ENCODE peak calls at places on chromosomes 12 and 14, in six cellular contexts. Z is adrenal gland, V is testis, G is ovary, C is heart left ventricle, M is HCT116. W is an unnamed sample.

GRCh38 chr14:68890173-68890931 is 88.8 kb downstream of the ACTN1 start:
- DNase-seq in Z (no peak), V (no peak), G (no peak), C (no peak), M (no peak), W (no peak)

GRCh38 chr12:116398193-116398592 is 120.7 kb upstream of the MED13L start:
- DNase-seq in Z (no peak), V (no peak), G (no peak), C (no peak), M (no peak), W (no peak)

GRCh38 chr14:39033371-39033770 is 69.7 kb downstream of the SEC23A start:
- DNase-seq in Z (no peak), V (no peak), G (no peak), C (no peak), M (no peak), W (no peak)

GRCh38 chr14:37597538-37598084 is 2.2 kb downstream of the TTC6 start:
- DNase-seq in Z (no peak), V (peak; percentile 30), G (no peak), C (no peak), M (no peak), W (no peak)

GRCh38 chr12:106919910-106920544 is 35.7 kb upstream of the TMEM263 start:
- DNase-seq in Z (no peak), V (peak; percentile 24), G (peak; percentile 24), C (no peak), M (peak; percentile 34), W (no peak)

GRCh38 chr14:105742531-105742848 is 216.1 kb downstream of the TMEM121 start:
- DNase-seq in Z (no peak), V (no peak), G (no peak), C (no peak), M (no peak), W (no peak)

GRCh38 chr14:105536691-105537579 is 10.6 kb downstream of the TMEM121 start:
- DNase-seq in Z (no peak), V (no peak), G (no peak), C (no peak), M (no peak), W (no peak)

GRCh38 chr14:75531256-75531655 is 9.0 kb downstream of the BATF start:
- DNase-seq in Z (no peak), V (no peak), G (no peak), C (no peak), M (no peak), W (no peak)

DNA sequence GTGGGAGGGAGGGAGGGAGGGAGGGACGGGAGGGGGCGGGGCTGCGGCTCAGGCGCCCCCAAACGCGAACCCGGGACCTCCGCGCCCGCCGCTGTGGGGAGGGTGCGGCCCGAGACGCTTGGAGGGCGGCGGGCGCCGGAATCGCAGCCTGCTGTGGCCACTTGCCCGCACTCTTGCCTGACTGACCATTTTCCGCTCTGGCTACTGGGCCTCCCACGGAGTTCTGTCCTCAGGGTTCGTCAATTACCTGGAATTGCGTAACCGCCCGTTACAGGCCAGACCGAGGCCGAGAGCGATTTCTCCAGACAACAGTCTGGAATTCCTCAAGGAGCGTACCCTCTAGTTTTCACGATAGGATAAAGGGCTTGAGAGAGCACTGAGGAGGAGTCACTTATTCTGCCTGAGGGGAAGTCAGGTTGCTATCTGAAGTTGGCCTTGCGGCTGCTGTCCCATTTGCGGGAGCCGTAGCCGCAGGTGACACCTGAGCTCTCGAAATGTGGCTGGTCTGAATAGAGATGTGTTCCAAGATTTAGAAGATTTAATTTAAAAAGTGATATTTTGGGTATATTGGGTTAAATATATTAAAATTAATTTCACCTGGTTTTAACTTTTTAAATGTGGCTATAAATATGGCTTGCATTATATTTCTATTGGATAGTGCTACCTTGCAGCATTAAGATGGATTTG is 446 bp upstream of the ZNF641 start:
- DNase-seq in Z (peak; percentile 88), V (peak; percentile 83), G (peak; percentile 85), C (no peak), M (peak; percentile 40), W (peak; percentile 90)
- TF ChIP-seq POLR2A in Z (peak; percentile 64), V (no peak), G (peak; percentile 4), C (no peak), M (peak; percentile 36), W (no peak)

DNA sequence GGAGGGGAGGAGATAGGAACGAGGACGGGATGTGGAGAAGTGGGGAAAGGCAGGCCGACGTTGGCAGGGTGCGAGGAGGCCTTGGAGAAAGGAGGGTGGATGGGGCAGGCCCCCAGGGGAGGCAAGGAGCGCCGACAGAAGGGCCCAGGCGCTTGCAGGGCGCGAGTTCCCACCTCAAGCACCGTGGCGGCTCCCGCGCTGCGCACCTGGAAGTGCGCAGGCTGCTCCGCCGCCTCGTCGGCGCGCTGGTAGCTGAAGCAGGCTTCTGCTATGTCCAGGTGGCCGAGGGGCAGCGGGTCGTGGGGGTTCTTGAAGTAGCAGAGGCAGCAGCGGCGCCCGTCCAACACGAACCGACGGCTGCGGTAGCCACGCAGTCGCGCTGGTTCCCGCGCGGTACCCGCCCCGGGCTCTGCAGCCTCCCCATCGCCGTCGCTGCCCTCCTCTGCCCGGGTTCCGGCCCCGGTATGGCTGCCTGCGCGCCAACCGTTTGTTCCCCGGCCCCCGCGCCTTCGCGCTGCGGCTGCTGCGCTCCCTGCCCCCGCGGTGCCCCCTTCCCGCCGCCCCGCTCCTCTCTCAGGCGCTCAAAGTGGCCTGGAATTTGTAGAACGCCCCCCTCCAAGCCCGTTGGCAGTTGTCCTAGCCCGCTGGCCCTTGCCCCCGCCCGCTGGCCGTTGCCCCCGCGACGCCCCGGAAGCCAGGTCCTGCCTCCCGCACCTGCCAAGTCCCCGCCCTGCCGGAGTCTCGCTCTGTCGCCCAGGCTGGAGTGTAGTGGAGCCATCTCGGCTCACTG is 1.1 kb upstream of the ACTR6 start:
- DNase-seq in Z (peak; percentile 84), V (peak; percentile 82), G (peak; percentile 63), C (peak; percentile 58), M (peak; percentile 52), W (peak; percentile 32)
- TF ChIP-seq POLR2A in Z (no peak), V (no peak), G (no peak), C (no peak), M (no peak), W (no peak)

GRCh38 chr14:91413547-91414474 is 3.8 kb downstream of the CCDC88C start:
- DNase-seq in Z (no peak), V (no peak), G (no peak), C (no peak), M (no peak), W (no peak)
- TF ChIP-seq POLR2A in Z (no peak), V (no peak), G (no peak), C (no peak), M (no peak), W (no peak)

GRCh38 chr14:50007123-50007903 is 109.1 kb downstream of the VCPKMT start:
- DNase-seq in Z (no peak), V (no peak), G (no peak), C (no peak), M (no peak), W (no peak)
- TF ChIP-seq POLR2A in Z (no peak), V (no peak), G (no peak), C (no peak), M (no peak), W (no peak)

DNA sequence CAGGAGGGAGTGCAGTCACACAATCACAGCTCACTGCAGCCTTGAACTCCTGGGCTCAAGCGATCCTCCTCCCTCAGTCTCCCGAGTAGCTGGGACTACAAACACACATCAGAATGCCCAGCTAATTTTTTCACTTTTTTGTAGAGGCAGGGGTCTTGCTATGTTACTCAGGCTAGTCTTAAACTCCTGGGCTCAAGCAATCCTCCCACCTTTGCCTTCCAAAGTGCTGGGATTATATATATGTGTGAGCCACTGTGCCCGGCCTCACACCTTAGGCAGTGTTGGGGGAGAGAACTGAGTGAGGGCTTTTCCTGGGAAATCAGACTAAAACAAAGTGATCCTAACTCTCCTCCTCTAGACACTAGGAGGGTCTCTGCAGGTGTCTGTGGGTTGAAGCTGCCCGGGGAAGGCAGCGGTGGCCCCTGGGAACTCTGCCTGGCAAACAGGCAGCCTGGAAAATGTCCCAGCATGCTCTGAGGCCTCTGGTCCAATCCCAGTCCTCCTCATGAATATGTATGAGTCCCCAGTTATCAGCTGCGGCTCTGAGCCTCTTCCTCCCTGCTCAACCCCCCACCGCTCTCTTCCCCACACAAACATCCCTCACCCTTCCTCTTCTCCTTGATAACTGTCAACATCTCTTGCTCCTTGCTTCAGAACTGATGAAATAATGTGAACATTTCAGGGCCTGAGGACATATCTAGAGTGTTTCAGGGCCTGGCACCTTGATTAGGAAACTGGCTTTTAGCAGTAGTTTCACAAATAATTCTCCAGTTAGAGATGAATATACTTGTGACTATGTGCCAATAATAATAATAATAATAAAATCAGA is 7.9 kb upstream of the NAA25 start:
- DNase-seq in Z (peak; percentile 76), V (peak; percentile 85), G (peak; percentile 55), C (peak; percentile 81), M (peak; percentile 23), W (peak; percentile 86)
- TF ChIP-seq POLR2A in Z (no peak), V (no peak), G (no peak), C (no peak), M (no peak), W (no peak)

GRCh38 chr12:49000346-49000745 is 1.2 kb upstream of the DDN start:
- DNase-seq in Z (no peak), V (no peak), G (no peak), C (no peak), M (no peak), W (no peak)

GRCh38 chr12:48998497-48999353 is 450 bp downstream of the DDN start:
- DNase-seq in Z (no peak), V (no peak), G (no peak), C (no peak), M (no peak), W (no peak)

GRCh38 chr12:48996794-48997718 is 2.1 kb downstream of the DDN start:
- DNase-seq in Z (peak; percentile 67), V (peak; percentile 89), G (peak; percentile 67), C (peak; percentile 78), M (no peak), W (peak; percentile 59)

GRCh38 chr12:48997719-48998496 is 1.3 kb downstream of the DDN start:
- DNase-seq in Z (no peak), V (no peak), G (no peak), C (no peak), M (no peak), W (peak; percentile 86)

GRCh38 chr12:48999371-49000131 is at the start of gene DDN:
- DNase-seq in Z (peak; percentile 72), V (no peak), G (no peak), C (no peak), M (peak; percentile 45), W (peak; percentile 82)
- TF ChIP-seq POLR2A in Z (no peak), V (no peak), G (no peak), C (no peak), M (peak; percentile 42), W (no peak)

DNA sequence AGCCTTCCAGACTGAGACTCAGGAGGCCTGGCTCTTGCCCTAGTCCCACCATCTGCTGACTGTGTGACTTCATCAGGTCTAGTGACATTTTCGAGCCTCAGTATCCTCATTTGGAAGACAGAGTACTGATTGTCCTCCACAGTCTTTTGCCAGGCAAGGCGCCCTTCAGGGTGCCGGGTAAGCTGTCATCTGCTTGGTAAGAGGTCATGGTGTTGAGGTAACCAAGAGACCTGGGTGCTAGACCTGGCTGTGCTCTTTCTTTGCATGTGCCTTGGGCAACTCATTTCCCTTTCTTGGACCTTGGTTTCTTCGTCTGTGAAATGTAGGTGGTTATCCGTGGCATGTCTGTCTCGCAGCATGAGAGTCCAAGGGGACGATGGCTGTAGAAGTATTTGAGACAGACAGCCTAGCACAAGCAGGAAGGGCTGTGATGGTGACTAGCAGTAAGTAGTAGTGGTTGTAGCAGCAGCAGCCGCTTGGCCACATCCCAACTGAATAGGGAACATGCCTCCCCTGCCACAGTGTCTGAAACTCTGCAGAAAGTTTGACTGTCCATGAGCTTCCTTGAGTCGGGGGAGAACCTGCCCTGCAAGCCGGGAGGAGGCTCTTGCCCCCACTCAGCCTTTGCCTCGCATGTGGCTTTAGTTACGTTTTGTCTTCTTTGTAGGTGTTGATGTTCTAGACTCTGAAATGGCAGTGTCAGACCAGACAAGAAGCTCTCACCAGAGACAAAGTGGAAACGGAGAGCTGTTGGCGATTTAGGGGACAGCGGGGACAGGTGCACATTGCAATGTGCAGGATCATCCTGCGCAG is 40.3 kb downstream of the EVL start:
- DNase-seq in Z (no peak), V (no peak), G (no peak), C (no peak), M (no peak), W (no peak)
- TF ChIP-seq POLR2A in Z (no peak), V (no peak), G (no peak), C (no peak), M (no peak), W (no peak)